ENCODE peak calls at places on chromosome 16, in four cellular contexts. G is lower leg skin; R is CD8-positive, alpha-beta T cell; Z is bronchial epithelial cell. Y is an unnamed sample.
A peak's percentile ranks its signal among the peaks of the same experiment; 100 is the strongest.

GRCh38 chr16:83458612-83459011 is 349.2 kb upstream of the HSBP1 start:
- DNase-seq in G (no peak), R (no peak), Z (peak; percentile 65), Y (no peak)

GRCh38 chr16:47358816-47359215 is 102.0 kb downstream of the ITFG1 start:
- DNase-seq in G (no peak), R (no peak), Z (peak; percentile 24), Y (no peak)

GRCh38 chr16:78098544-78099371 is 696 bp upstream of the WWOX start:
- DNase-seq in G (no peak), R (no peak), Z (no peak), Y (no peak)

GRCh38 chr16:14672403-14672971 is 21.6 kb downstream of the PLA2G10 start:
- DNase-seq in G (no peak), R (no peak), Z (no peak), Y (no peak)

GRCh38 chr16:81611721-81612120 is 167.1 kb downstream of the CMIP start:
- DNase-seq in G (no peak), R (no peak), Z (no peak), Y (no peak)

GRCh38 chr16:11390573-11391495 is 45.6 kb downstream of the RMI2 start:
- DNase-seq in G (no peak), R (no peak), Z (peak; percentile 33), Y (no peak)

GRCh38 chr16:77876776-77877175 is 88.4 kb downstream of the VAT1L start:
- DNase-seq in G (no peak), R (no peak), Z (no peak), Y (no peak)

GRCh38 chr16:70615933-70616332 is 30.4 kb upstream of the IL34 start:
- DNase-seq in G (no peak), R (no peak), Z (no peak), Y (no peak)

GRCh38 chr16:57694556-57695377 is at the start of gene DRC7:
- DNase-seq in G (peak; percentile 30), R (no peak), Z (peak; percentile 47), Y (peak; percentile 25)

GRCh38 chr16:46673320-46674013 is 15.5 kb downstream of the VPS35 start:
- DNase-seq in G (no peak), R (peak; percentile 50), Z (peak; percentile 64), Y (no peak)

GRCh38 chr16:2427526-2427925 is 1.7 kb upstream of the CCNF start:
- DNase-seq in G (no peak), R (no peak), Z (no peak), Y (no peak)

GRCh38 chr16:2428787-2429036 is 535 bp upstream of the CCNF start:
- DNase-seq in G (no peak), R (no peak), Z (no peak), Y (no peak)

GRCh38 chr16:2428051-2428786 is 1.0 kb upstream of the CCNF start:
- DNase-seq in G (no peak), R (no peak), Z (peak; percentile 19), Y (no peak)

GRCh38 chr16:2425825-2426430 is 3.3 kb upstream of the CCNF start:
- DNase-seq in G (no peak), R (no peak), Z (no peak), Y (no peak)

DNA sequence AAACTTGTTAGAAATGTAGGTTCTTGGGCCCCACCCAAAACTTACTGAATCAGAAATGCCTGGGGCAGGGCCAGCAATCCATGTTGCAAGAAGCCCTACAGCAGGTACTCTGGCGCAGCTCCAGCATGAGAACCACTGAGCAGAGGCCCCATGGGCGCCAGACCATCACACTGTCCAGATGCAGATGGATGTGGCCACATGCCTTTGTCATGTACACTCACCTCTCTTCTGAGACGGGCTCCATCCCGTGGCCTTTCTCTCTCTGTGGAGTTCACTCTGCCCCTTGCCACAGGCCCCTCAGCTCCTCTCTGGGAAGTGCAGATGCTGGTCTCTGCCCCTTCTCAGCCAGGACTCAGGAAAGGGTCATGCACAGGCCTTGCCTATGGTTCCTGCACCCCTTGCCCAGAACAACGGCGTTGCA is 2.3 kb upstream of the CCNF start:
- DNase-seq in G (no peak), R (no peak), Z (peak; percentile 28), Y (no peak)
- TF ChIP-seq CTCF in G (no peak), R (no peak), Z (no peak), Y (no peak)

GRCh38 chr16:65218348-65218747 is 96.5 kb upstream of the CDH11 start:
- DNase-seq in G (no peak), R (no peak), Z (no peak), Y (no peak)
- TF ChIP-seq CTCF in G (no peak), R (no peak), Z (no peak), Y (no peak)

GRCh38 chr16:71883849-71884638 is at the start of gene ZNF821:
- DNase-seq in G (peak; percentile 52), R (peak; percentile 84), Z (peak; percentile 36), Y (peak; percentile 81)
- TF ChIP-seq CTCF in G (no peak), R (no peak), Z (peak; percentile 48), Y (no peak)

GRCh38 chr16:24049113-24049512 is 207.0 kb upstream of the CACNG3 start:
- DNase-seq in G (no peak), R (no peak), Z (no peak), Y (no peak)

GRCh38 chr16:24053325-24053946 is 202.7 kb upstream of the CACNG3 start:
- DNase-seq in G (no peak), R (no peak), Z (no peak), Y (no peak)

GRCh38 chr16:24052466-24053324 is 203.4 kb upstream of the CACNG3 start:
- DNase-seq in G (no peak), R (no peak), Z (no peak), Y (no peak)

GRCh38 chr16:24051125-24051524 is 205.0 kb upstream of the CACNG3 start:
- DNase-seq in G (no peak), R (no peak), Z (no peak), Y (no peak)

GRCh38 chr16:24054649-24055560 is 201.2 kb upstream of the CACNG3 start:
- DNase-seq in G (no peak), R (no peak), Z (no peak), Y (no peak)
- TF ChIP-seq CTCF in G (no peak), R (no peak), Z (no peak), Y (no peak)

GRCh38 chr16:1342526-1343427 is 8.9 kb downstream of the TSR3 start:
- DNase-seq in G (peak; percentile 92), R (peak; percentile 97), Z (peak; percentile 91), Y (peak; percentile 87)
- TF ChIP-seq CTCF in G (no peak), R (no peak), Z (no peak), Y (no peak)